ENCODE peak calls at places on chromosomes 6 and 20, in seven cellular contexts. One of them, this sample, is unnamed.

GRCh38 chr6:39130691-39131090 is 15.7 kb upstream of the SAYSD1 start:
- DNase-seq in GM06990: no peak
- DNase-seq in MM.1S: no peak
- DNase-seq in SK-N-SH: no peak
- DNase-seq in WTC11: no peak
- DNase-seq in body of pancreas: no peak
- DNase-seq in breast epithelium: no peak
- DNase-seq in this sample: no peak

GRCh38 chr6:75581231-75581630 is 20.4 kb upstream of the SENP6 start:
- DNase-seq in GM06990: no peak
- DNase-seq in MM.1S: no peak
- DNase-seq in SK-N-SH: no peak
- DNase-seq in WTC11: no peak
- DNase-seq in body of pancreas: no peak
- DNase-seq in breast epithelium: no peak
- DNase-seq in this sample: no peak

GRCh38 chr20:24406761-24407550 is 62.5 kb upstream of the SYNDIG1 start:
- DNase-seq in GM06990: no peak
- DNase-seq in MM.1S: no peak
- DNase-seq in SK-N-SH: no peak
- DNase-seq in WTC11: no peak
- DNase-seq in body of pancreas: no peak
- DNase-seq in breast epithelium: no peak
- DNase-seq in this sample: no peak

GRCh38 chr6:14818422-14818884 is 427.4 kb upstream of the JARID2 start:
- DNase-seq in GM06990: no peak
- DNase-seq in MM.1S: no peak
- DNase-seq in SK-N-SH: no peak
- DNase-seq in WTC11: no peak
- DNase-seq in body of pancreas: no peak
- DNase-seq in breast epithelium: no peak
- DNase-seq in this sample: no peak

GRCh38 chr6:106547961-106548453 is 81.3 kb downstream of the RTN4IP1 start:
- DNase-seq in GM06990: no peak
- DNase-seq in MM.1S: no peak
- DNase-seq in SK-N-SH: no peak
- DNase-seq in WTC11: no peak
- DNase-seq in body of pancreas: no peak
- DNase-seq in breast epithelium: no peak
- DNase-seq in this sample: no peak

GRCh38 chr20:8854566-8854965 is 214.3 kb upstream of the PLCB4 start:
- DNase-seq in GM06990: no peak
- DNase-seq in MM.1S: no peak
- DNase-seq in SK-N-SH: no peak
- DNase-seq in WTC11: peak
- DNase-seq in body of pancreas: peak
- DNase-seq in breast epithelium: no peak
- DNase-seq in this sample: no peak

GRCh38 chr6:89797317-89797716 is 22.3 kb downstream of the MDN1 start:
- DNase-seq in GM06990: no peak
- DNase-seq in MM.1S: no peak
- DNase-seq in SK-N-SH: no peak
- DNase-seq in WTC11: no peak
- DNase-seq in body of pancreas: no peak
- DNase-seq in breast epithelium: no peak
- DNase-seq in this sample: no peak

GRCh38 chr6:150898390-150899170 is 33.1 kb downstream of the MTHFD1L start:
- DNase-seq in GM06990: no peak
- DNase-seq in MM.1S: peak
- DNase-seq in SK-N-SH: no peak
- DNase-seq in WTC11: no peak
- DNase-seq in body of pancreas: no peak
- DNase-seq in breast epithelium: no peak
- DNase-seq in this sample: no peak

GRCh38 chr6:119277047-119277446 is 72.5 kb downstream of the MAN1A1 start:
- DNase-seq in GM06990: no peak
- DNase-seq in MM.1S: no peak
- DNase-seq in SK-N-SH: no peak
- DNase-seq in WTC11: no peak
- DNase-seq in body of pancreas: no peak
- DNase-seq in breast epithelium: no peak
- DNase-seq in this sample: no peak

GRCh38 chr6:152720964-152721363 is 23.3 kb downstream of the MYCT1 start:
- DNase-seq in GM06990: no peak
- DNase-seq in MM.1S: no peak
- DNase-seq in SK-N-SH: no peak
- DNase-seq in WTC11: no peak
- DNase-seq in body of pancreas: no peak
- DNase-seq in breast epithelium: no peak
- DNase-seq in this sample: no peak

GRCh38 chr6:2763345-2763841 is 1.8 kb upstream of the WRNIP1 start:
- DNase-seq in GM06990: peak
- DNase-seq in MM.1S: no peak
- DNase-seq in SK-N-SH: no peak
- DNase-seq in WTC11: no peak
- DNase-seq in body of pancreas: no peak
- DNase-seq in breast epithelium: no peak
- DNase-seq in this sample: no peak

GRCh38 chr6:43141644-43142043 is 29.4 kb upstream of the SRF start:
- DNase-seq in GM06990: no peak
- DNase-seq in MM.1S: no peak
- DNase-seq in SK-N-SH: no peak
- DNase-seq in WTC11: no peak
- DNase-seq in body of pancreas: no peak
- DNase-seq in breast epithelium: no peak
- DNase-seq in this sample: no peak

GRCh38 chr20:53706511-53707031 is 112.9 kb upstream of the ZNF217 start:
- DNase-seq in GM06990: peak
- DNase-seq in MM.1S: peak
- DNase-seq in SK-N-SH: no peak
- DNase-seq in WTC11: no peak
- DNase-seq in body of pancreas: no peak
- DNase-seq in breast epithelium: no peak
- DNase-seq in this sample: no peak

GRCh38 chr6:166904101-166904746 is 52.1 kb downstream of the RNASET2 start:
- DNase-seq in GM06990: no peak
- DNase-seq in MM.1S: no peak
- DNase-seq in SK-N-SH: no peak
- DNase-seq in WTC11: no peak
- DNase-seq in body of pancreas: no peak
- DNase-seq in breast epithelium: no peak
- DNase-seq in this sample: no peak

GRCh38 chr20:7031222-7031621 is 263.7 kb downstream of the BMP2 start:
- DNase-seq in GM06990: no peak
- DNase-seq in MM.1S: peak
- DNase-seq in SK-N-SH: peak
- DNase-seq in WTC11: no peak
- DNase-seq in body of pancreas: no peak
- DNase-seq in breast epithelium: no peak
- DNase-seq in this sample: no peak

GRCh38 chr20:60123652-60124051 is 165.4 kb downstream of the CDH26 start:
- DNase-seq in GM06990: no peak
- DNase-seq in MM.1S: no peak
- DNase-seq in SK-N-SH: no peak
- DNase-seq in WTC11: no peak
- DNase-seq in body of pancreas: no peak
- DNase-seq in breast epithelium: no peak
- DNase-seq in this sample: no peak

GRCh38 chr20:48813930-48814546 is 13.8 kb downstream of the PREX1 start:
- DNase-seq in GM06990: no peak
- DNase-seq in MM.1S: no peak
- DNase-seq in SK-N-SH: no peak
- DNase-seq in WTC11: no peak
- DNase-seq in body of pancreas: no peak
- DNase-seq in breast epithelium: no peak
- DNase-seq in this sample: no peak

GRCh38 chr6:11270030-11271027 is 37.9 kb upstream of the NEDD9 start:
- DNase-seq in GM06990: no peak
- DNase-seq in MM.1S: no peak
- DNase-seq in SK-N-SH: peak
- DNase-seq in WTC11: no peak
- DNase-seq in body of pancreas: peak
- DNase-seq in breast epithelium: no peak
- DNase-seq in this sample: no peak

GRCh38 chr6:109118337-109118736 is 23.0 kb downstream of the CEP57L1 start:
- DNase-seq in GM06990: no peak
- DNase-seq in MM.1S: no peak
- DNase-seq in SK-N-SH: peak
- DNase-seq in WTC11: no peak
- DNase-seq in body of pancreas: no peak
- DNase-seq in breast epithelium: no peak
- DNase-seq in this sample: no peak

GRCh38 chr6:109118955-109119354 is 23.6 kb downstream of the CEP57L1 start:
- DNase-seq in GM06990: no peak
- DNase-seq in MM.1S: no peak
- DNase-seq in SK-N-SH: no peak
- DNase-seq in WTC11: no peak
- DNase-seq in body of pancreas: no peak
- DNase-seq in breast epithelium: no peak
- DNase-seq in this sample: no peak

GRCh38 chr6:109124219-109124618 is 28.9 kb downstream of the CEP57L1 start:
- DNase-seq in GM06990: no peak
- DNase-seq in MM.1S: no peak
- DNase-seq in SK-N-SH: no peak
- DNase-seq in WTC11: no peak
- DNase-seq in body of pancreas: no peak
- DNase-seq in breast epithelium: no peak
- DNase-seq in this sample: no peak

GRCh38 chr6:109117346-109118035 is 22.2 kb downstream of the CEP57L1 start:
- DNase-seq in GM06990: peak
- DNase-seq in MM.1S: no peak
- DNase-seq in SK-N-SH: no peak
- DNase-seq in WTC11: no peak
- DNase-seq in body of pancreas: no peak
- DNase-seq in breast epithelium: no peak
- DNase-seq in this sample: no peak

GRCh38 chr6:109121411-109121810 is 26.1 kb downstream of the CEP57L1 start:
- DNase-seq in GM06990: no peak
- DNase-seq in MM.1S: no peak
- DNase-seq in SK-N-SH: no peak
- DNase-seq in WTC11: no peak
- DNase-seq in body of pancreas: no peak
- DNase-seq in breast epithelium: no peak
- DNase-seq in this sample: no peak
- TF ChIP-seq CTCF in GM06990: no peak
- TF ChIP-seq CTCF in MM.1S: no peak
- TF ChIP-seq CTCF in SK-N-SH: no peak
- TF ChIP-seq CTCF in WTC11: no peak
- TF ChIP-seq CTCF in body of pancreas: no peak
- TF ChIP-seq CTCF in breast epithelium: no peak
- TF ChIP-seq CTCF in this sample: no peak

DNA sequence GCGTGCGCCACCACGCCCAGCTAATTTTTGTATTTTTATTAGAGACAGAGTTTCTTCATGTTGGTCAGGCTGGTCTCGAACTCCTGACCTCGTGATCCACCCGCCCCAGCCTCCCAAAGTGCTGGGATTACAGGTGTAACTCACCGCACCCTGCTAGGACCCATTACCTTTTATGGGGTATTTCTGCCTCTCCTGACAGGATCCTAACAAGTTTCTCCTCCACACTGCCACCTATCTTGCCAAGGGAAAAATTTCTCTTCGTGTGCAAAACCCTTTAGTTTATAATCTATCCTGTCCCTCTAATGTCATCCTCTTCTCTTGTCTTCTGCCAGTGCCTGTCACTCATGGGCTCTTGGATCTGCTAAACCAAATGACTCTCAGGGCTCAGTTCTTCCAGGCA is 1.9 kb downstream of the STMND1 start:
- DNase-seq in GM06990: no peak
- DNase-seq in MM.1S: no peak
- DNase-seq in SK-N-SH: no peak
- DNase-seq in WTC11: no peak
- DNase-seq in body of pancreas: no peak
- DNase-seq in breast epithelium: no peak
- DNase-seq in this sample: no peak
- TF ChIP-seq CTCF in GM06990: no peak
- TF ChIP-seq CTCF in MM.1S: no peak
- TF ChIP-seq CTCF in SK-N-SH: peak
- TF ChIP-seq CTCF in WTC11: no peak
- TF ChIP-seq CTCF in body of pancreas: peak
- TF ChIP-seq CTCF in breast epithelium: no peak
- TF ChIP-seq CTCF in this sample: no peak

GRCh38 chr6:90859056-90859455 is 272.2 kb upstream of the MAP3K7 start:
- DNase-seq in GM06990: no peak
- DNase-seq in MM.1S: no peak
- DNase-seq in SK-N-SH: no peak
- DNase-seq in WTC11: no peak
- DNase-seq in body of pancreas: no peak
- DNase-seq in breast epithelium: peak
- DNase-seq in this sample: no peak

GRCh38 chr6:90865513-90865912 is 278.6 kb upstream of the MAP3K7 start:
- DNase-seq in GM06990: no peak
- DNase-seq in MM.1S: no peak
- DNase-seq in SK-N-SH: no peak
- DNase-seq in WTC11: no peak
- DNase-seq in body of pancreas: no peak
- DNase-seq in breast epithelium: no peak
- DNase-seq in this sample: no peak

GRCh38 chr6:90859612-90860011 is 272.7 kb upstream of the MAP3K7 start:
- DNase-seq in GM06990: no peak
- DNase-seq in MM.1S: no peak
- DNase-seq in SK-N-SH: peak
- DNase-seq in WTC11: peak
- DNase-seq in body of pancreas: no peak
- DNase-seq in breast epithelium: no peak
- DNase-seq in this sample: no peak

DNA sequence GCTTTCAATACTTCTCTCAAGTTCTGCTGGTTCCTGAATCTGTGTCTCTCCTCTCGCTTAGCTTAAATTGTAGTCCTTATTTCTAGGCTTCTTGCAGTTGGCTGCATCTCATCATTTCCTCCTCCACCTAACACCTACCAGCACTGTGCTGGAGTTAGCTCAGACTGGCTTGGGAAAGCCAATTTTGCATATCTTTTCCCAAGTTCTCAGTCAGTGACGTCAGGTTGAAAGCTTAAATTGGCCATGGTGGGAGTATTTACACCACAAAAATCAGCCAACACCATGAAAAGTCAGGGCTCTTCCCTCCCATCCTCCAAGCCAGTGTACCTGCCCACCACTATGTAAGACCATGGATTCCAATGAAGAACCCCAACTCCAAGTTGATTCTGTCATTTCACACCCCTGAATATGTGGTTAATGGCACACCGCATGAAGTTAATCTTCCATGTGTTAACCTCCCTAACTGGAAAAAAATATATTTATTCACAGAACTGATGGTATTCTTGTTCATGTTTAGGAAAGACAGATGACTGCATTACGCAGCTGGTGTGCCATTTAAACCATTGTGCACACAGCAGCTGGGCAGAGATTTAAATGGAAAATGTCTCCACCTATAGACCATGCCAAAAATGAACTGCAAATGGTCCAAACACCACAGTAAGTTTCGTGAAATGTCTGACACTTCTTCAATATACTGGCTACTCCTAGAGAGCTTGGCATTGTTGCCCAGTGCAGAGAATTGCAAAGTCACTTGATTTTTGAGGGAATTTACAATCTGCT is 274.1 kb upstream of the MAP3K7 start:
- DNase-seq in GM06990: no peak
- DNase-seq in MM.1S: no peak
- DNase-seq in SK-N-SH: no peak
- DNase-seq in WTC11: no peak
- DNase-seq in body of pancreas: no peak
- DNase-seq in breast epithelium: no peak
- DNase-seq in this sample: no peak
- TF ChIP-seq CTCF in GM06990: peak
- TF ChIP-seq CTCF in MM.1S: peak
- TF ChIP-seq CTCF in SK-N-SH: peak
- TF ChIP-seq CTCF in WTC11: no peak
- TF ChIP-seq CTCF in body of pancreas: peak
- TF ChIP-seq CTCF in breast epithelium: no peak
- TF ChIP-seq CTCF in this sample: no peak

GRCh38 chr6:26537846-26538571 is at the start of gene HMGN4:
- DNase-seq in GM06990: peak
- DNase-seq in MM.1S: peak
- DNase-seq in SK-N-SH: peak
- DNase-seq in WTC11: peak
- DNase-seq in body of pancreas: peak
- DNase-seq in breast epithelium: peak
- DNase-seq in this sample: peak
- TF ChIP-seq CTCF in GM06990: no peak
- TF ChIP-seq CTCF in MM.1S: peak
- TF ChIP-seq CTCF in SK-N-SH: peak
- TF ChIP-seq CTCF in WTC11: no peak
- TF ChIP-seq CTCF in body of pancreas: peak
- TF ChIP-seq CTCF in breast epithelium: no peak
- TF ChIP-seq CTCF in this sample: no peak